ENCODE peak calls at places on chromosome 3, in five cellular contexts. B is stimulated activated CD4-positive, alpha-beta T cell treated with anti-CD3 and anti-CD28 coated beads, Interleukin-1b, Interleukin-23, amount 100 ng/mL, for 48 hours; W is GM10248; P is left cardiac atrium; X is CD8-positive, alpha-beta memory T cell. I is an unnamed sample.
A peak's percentile ranks its signal among the peaks of the same experiment; 100 is the strongest.

GRCh38 chr3:10980216-10980799 is 12.2 kb upstream of the SLC6A1 start:
- DNase-seq in P (no peak), X (no peak), W (no peak), B (no peak), I (no peak)

GRCh38 chr3:171840484-171840830 is 2.7 kb upstream of the TMEM212 start:
- DNase-seq in W (no peak), X (no peak), B (no peak), P (no peak), I (no peak)

GRCh38 chr3:81277853-81278252 is 483.6 kb downstream of the GBE1 start:
- DNase-seq in W (no peak), B (no peak), P (no peak), X (no peak), I (no peak)

GRCh38 chr3:14440168-14440518 is 37.7 kb downstream of the SLC6A6 start:
- DNase-seq in B (no peak), X (no peak), P (no peak), W (no peak), I (no peak)

GRCh38 chr3:125512135-125512920 is 7.7 kb downstream of the SNX4 start:
- DNase-seq in P (no peak), X (no peak), W (no peak), B (peak; percentile 62), I (peak; percentile 64)

GRCh38 chr3:114307222-114307840 is 13.5 kb downstream of the TIGIT start:
- DNase-seq in B (peak; percentile 46), P (no peak), W (no peak), X (peak; percentile 47), I (peak; percentile 55)

GRCh38 chr3:8442993-8443670 is 58.5 kb upstream of the LMCD1 start:
- DNase-seq in X (no peak), W (no peak), B (no peak), P (no peak), I (no peak)

GRCh38 chr3:57942872-57943283 is 65.3 kb upstream of the FLNB start:
- DNase-seq in P (peak; percentile 62), W (no peak), X (no peak), B (no peak), I (no peak)

GRCh38 chr3:113626513-113627371 is 69.7 kb downstream of the USF3 start:
- DNase-seq in P (peak; percentile 57), X (no peak), B (peak; percentile 4), W (peak; percentile 49), I (peak; percentile 39)

GRCh38 chr3:154090116-154090420 is 31.1 kb upstream of the ARHGEF26 start:
- DNase-seq in W (no peak), B (no peak), X (no peak), P (no peak), I (no peak)

GRCh38 chr3:101036213-101036618 is 43.0 kb upstream of the ABI3BP start:
- DNase-seq in W (no peak), P (peak; percentile 26), B (no peak), X (no peak), I (no peak)

GRCh38 chr3:144085964-144086363 is 114.3 kb downstream of the DIPK2A start:
- DNase-seq in P (no peak), X (no peak), W (no peak), B (no peak), I (no peak)

GRCh38 chr3:33211444-33211843 is 7.2 kb downstream of the SUSD5 start:
- DNase-seq in X (no peak), W (no peak), B (no peak), P (no peak), I (no peak)

GRCh38 chr3:115623414-115623868 is at the start of gene GAP43:
- DNase-seq in P (peak; percentile 48), X (no peak), B (no peak), W (no peak), I (peak; percentile 38)

GRCh38 chr3:100994187-100994586 is 966 bp upstream of the ABI3BP start:
- DNase-seq in W (no peak), P (no peak), X (no peak), B (no peak), I (no peak)

GRCh38 chr3:32082727-32083126 is 23.7 kb upstream of the GPD1L start:
- DNase-seq in W (no peak), X (no peak), B (no peak), P (no peak), I (no peak)

GRCh38 chr3:55567615-55568014 is 80.5 kb upstream of the WNT5A start:
- DNase-seq in P (no peak), X (no peak), W (no peak), B (no peak), I (no peak)

GRCh38 chr3:176513604-176514003 is 683.7 kb downstream of the TBL1XR1 start:
- DNase-seq in W (no peak), X (no peak), P (no peak), B (no peak), I (peak; percentile 38)

I was measured in activated CD4-positive, alpha-beta T cell treated with anti-CD3 and anti-CD28 coated beads for 36 hours.